ENCODE peak calls at places on chromosomes 7 and 10, in five cellular contexts. F is HCT116, E is K562, N is GM12878, H is HepG2. D is an unnamed sample.

GRCh38 chr7:16171928-16172327 is 249.4 kb downstream of the CRPPA start:
- DNase-seq in F (no peak), N (no peak), E (no peak), H (no peak), D (no peak)

GRCh38 chr10:6516277-6516676 is 63.8 kb downstream of the PRKCQ start:
- DNase-seq in N (no peak), H (no peak), F (no peak), E (no peak), D (no peak)

GRCh38 chr7:159027803-159028455 is 116.7 kb downstream of the VIPR2 start:
- DNase-seq in N (no peak), F (no peak), E (no peak), H (peak), D (no peak)

GRCh38 chr10:95391570-95392249 is 100.9 kb upstream of the PDLIM1 start:
- DNase-seq in N (no peak), H (no peak), E (no peak), F (no peak), D (no peak)

GRCh38 chr7:90624128-90624980 is 28.2 kb downstream of the CDK14 start:
- DNase-seq in H (no peak), F (no peak), E (no peak), N (no peak), D (no peak)

GRCh38 chr10:121418126-121418777 is 180.0 kb downstream of the FGFR2 start:
- DNase-seq in H (no peak), E (no peak), F (peak), N (no peak), D (no peak)

GRCh38 chr7:154581251-154581890 is 421.6 kb downstream of the PAXIP1 start:
- DNase-seq in E (no peak), F (no peak), H (no peak), N (no peak), D (no peak)

GRCh38 chr7:100141554-100141949 is 7.2 kb upstream of the LAMTOR4 start:
- DNase-seq in H (no peak), E (no peak), N (no peak), F (no peak), D (no peak)

GRCh38 chr10:122590158-122590557 is 29.6 kb downstream of the DMBT1 start:
- DNase-seq in N (no peak), H (no peak), F (no peak), E (no peak), D (no peak)

GRCh38 chr10:13987472-13987871 is 343.3 kb downstream of the FRMD4A start:
- DNase-seq in N (peak), E (no peak), H (no peak), F (no peak), D (no peak)

GRCh38 chr10:21531164-21531563 is 2.9 kb upstream of the MLLT10 start:
- DNase-seq in N (no peak), H (no peak), E (no peak), F (no peak), D (no peak)

GRCh38 chr10:91573320-91573719 is 59.6 kb downstream of the PPP1R3C start:
- DNase-seq in F (no peak), N (no peak), H (no peak), E (no peak), D (no peak)

GRCh38 chr10:30062090-30062489 is 2.7 kb upstream of the JCAD start:
- DNase-seq in N (no peak), F (no peak), E (no peak), H (no peak), D (no peak)

GRCh38 chr10:91607661-91608442 is 25.0 kb downstream of the PPP1R3C start:
- DNase-seq in N (no peak), E (peak), F (no peak), H (no peak), D (no peak)

GRCh38 chr10:132872658-132873057 is 69.7 kb downstream of the CFAP46 start:
- DNase-seq in E (no peak), H (no peak), F (no peak), N (no peak), D (no peak)

GRCh38 chr7:128408709-128409434 is 910 bp downstream of the IMPDH1 start:
- DNase-seq in H (no peak), N (no peak), E (no peak), F (no peak), D (peak)

GRCh38 chr7:23942032-23942431 is 232.0 kb downstream of the STK31 start:
- DNase-seq in E (no peak), F (no peak), N (no peak), H (no peak), D (no peak)

GRCh38 chr10:62638062-62638477 is 166.4 kb upstream of the ADO start:
- DNase-seq in H (no peak), N (peak), E (no peak), F (no peak), D (no peak)

GRCh38 chr7:7103343-7104313 is 78.7 kb upstream of the C1GALT1 start:
- DNase-seq in E (peak), H (peak), N (peak), F (peak), D (peak)

GRCh38 chr10:14822879-14823755 is 14.7 kb downstream of the CDNF start:
- DNase-seq in H (peak), F (peak), E (no peak), N (no peak), D (peak)

GRCh38 chr10:129631011-129631410 is 164.0 kb downstream of the MGMT start:
- DNase-seq in E (no peak), H (no peak), N (no peak), F (no peak), D (no peak)

GRCh38 chr7:90945104-90945752 is 319.0 kb upstream of the FZD1 start:
- DNase-seq in E (no peak), N (no peak), H (no peak), F (no peak), D (no peak)

GRCh38 chr7:75688200-75689136 is 50.3 kb downstream of the HIP1 start:
- DNase-seq in E (no peak), N (no peak), F (no peak), H (peak), D (peak)

GRCh38 chr7:95421847-95422444 is 12.9 kb downstream of the PON2 start:
- DNase-seq in H (peak), N (no peak), E (no peak), F (no peak), D (no peak)

DNA sequence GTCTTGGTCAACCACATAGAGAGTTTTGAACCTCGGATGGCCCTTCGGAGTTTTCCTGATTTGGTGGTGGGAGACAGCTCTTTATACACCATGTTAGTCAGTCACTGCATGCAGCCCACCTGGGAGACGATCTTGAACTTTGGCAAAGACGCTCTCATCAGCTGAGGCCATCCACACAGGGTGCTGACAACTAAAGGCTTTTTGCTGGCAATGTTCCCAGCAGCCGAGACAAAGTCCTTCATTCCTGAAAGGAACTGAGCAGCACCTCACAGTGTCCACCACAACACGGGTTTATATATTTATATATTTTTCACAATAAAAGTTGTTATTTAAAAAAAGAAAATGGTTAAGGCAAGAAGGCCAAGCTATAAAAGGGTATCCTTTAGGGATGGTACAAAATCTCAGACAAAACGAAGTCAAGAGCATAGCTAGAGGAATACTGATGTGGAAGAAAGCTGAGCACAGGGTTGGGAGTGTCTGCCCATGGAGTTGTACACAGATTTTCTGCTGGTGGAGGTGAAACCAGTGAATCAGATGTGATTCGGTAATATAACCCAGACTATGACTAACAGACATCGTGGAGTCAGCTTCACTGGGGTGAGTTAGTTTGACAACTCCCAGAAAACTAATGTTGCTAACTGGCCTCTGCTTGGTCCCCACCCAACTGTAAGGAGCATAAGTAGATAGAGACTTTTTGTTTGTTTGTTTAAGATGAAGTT is 27.4 kb upstream of the CAPZA2 start:
- DNase-seq in N (no peak), E (no peak), H (peak), F (no peak), D (no peak)
- TF ChIP-seq ZBTB33 in N (no peak), E (no peak), H (no peak), F (no peak), D (no peak)

GRCh38 chr7:132576723-132577089 is 436 bp upstream of the PLXNA4 start:
- DNase-seq in N (no peak), H (no peak), F (no peak), E (no peak), D (peak)
- TF ChIP-seq ZBTB33 in N (no peak), H (no peak), F (no peak), E (no peak), D (no peak)

GRCh38 chr10:35563266-35563891 is 41.8 kb upstream of the GJD4 start:
- DNase-seq in N (peak), E (peak), H (peak), F (peak), D (peak)
- TF ChIP-seq ZBTB33 in N (no peak), E (no peak), H (no peak), F (no peak), D (no peak)

DNA sequence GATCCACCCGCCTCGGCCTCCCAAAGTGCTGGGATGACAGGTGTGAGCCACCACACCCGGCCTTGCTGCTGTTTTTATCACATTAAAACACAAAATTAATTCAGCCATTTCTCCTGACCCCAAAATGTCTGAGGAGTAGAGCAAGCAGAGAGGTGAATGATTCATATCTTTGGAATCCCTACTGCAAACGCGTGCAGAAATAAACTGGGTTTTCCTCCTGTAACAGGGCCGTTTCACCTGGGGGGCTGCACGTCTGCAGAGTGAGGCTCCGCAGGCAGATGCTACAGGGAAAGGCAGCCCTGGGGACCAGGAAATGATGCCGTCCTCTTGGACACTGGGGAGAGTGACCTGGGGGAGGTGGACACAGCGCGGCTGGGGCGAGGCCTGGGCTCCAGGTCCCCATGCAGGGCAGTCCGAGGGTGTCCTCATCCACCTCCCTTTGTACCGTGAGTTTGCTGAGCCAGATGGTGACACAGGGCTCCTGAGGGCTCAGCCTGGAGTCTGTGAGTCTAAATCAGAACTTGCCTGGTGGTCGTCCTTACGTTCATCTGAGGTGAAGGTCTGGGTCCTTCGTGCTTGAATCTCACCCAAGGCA is 41.9 kb downstream of the PDGFA start:
- DNase-seq in H (no peak), N (no peak), F (no peak), E (no peak), D (no peak)
- TF ChIP-seq ZBTB33 in H (no peak), N (no peak), F (no peak), E (no peak), D (no peak)

DNA sequence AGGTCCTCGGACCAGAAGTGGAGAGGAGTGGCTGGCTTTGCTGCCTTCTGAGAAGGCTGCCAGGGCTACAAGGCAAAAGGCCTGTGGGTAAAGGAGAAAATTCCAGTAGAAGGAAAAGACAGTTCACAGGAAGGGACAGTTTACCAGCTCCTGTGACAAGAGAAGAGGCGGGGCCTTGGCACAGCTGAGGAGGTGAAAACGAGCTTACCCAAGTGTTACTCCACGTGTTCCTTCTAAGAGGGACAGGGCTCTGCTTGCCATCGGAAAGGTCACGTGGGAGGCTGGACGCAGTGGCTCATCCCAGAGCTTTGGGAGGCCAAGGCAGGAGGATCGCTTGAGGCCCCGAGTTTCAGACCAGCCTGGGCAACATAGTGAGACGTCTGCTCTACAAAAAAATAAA is 129.4 kb upstream of the ZNF746 start:
- DNase-seq in E (no peak), N (no peak), H (no peak), F (no peak), D (no peak)
- TF ChIP-seq ZBTB33 in E (no peak), N (no peak), H (no peak), F (no peak), D (no peak)

DNA sequence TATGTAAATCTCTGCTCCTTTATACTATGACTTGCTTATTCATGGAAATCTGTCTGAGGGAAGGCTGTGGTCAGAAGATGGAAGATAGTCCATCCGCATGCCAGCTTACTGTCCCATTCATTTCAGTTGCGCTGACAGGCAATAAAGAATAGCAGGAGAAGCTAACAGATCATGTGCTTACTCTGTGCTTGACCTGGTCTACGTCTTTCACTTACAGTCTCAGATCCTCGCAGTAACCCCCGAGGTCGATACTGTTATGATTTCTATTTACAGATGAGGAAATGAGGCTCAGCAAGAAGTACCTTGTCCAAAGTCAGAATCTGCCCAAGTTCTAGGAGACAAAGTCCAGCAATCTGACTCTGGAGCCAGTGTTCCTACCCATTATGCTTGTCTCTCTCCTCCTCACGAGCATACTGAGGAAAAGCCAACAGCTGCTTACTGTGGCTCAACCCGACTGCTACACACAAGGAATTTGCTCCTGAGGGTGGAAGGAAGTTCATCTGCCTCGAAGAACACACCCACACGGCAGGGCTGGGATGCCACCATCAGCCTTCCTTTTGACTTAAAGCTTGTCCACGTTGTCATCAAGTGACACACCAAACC is 74.2 kb downstream of the MINPP1 start:
- DNase-seq in E (no peak), F (no peak), N (no peak), H (no peak), D (no peak)
- TF ChIP-seq ZBTB33 in E (no peak), F (no peak), N (no peak), H (no peak), D (no peak)

DNA sequence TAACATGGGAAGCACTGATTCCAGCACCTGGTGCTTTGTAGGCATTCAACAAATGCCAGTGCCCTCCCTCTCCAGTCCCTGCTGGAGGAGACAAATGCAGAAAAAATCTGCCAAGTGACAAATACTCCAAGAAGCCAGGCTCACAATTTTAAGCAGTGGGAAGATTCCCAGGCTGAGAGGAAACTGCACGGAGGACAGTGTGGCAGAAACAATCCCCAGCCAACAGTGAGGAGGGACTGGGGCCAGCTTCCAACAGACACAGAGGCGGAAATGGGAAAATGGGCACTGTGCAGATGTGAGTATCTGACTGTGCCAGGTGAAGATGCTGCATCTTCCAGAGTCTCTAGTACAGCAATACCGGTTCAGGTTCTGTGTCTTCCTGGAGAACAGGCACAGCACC is 106.3 kb downstream of the SLIT1 start:
- DNase-seq in F (no peak), E (no peak), H (no peak), N (no peak), D (no peak)
- TF ChIP-seq ZBTB33 in F (no peak), E (no peak), H (no peak), N (no peak), D (no peak)